ENCODE peak calls at places on chromosomes 12 and 14, in eight cellular contexts. S is kidney tubule cell; A is NCI-H510A; D is heart left ventricle; P is neural progenitor cell; L is upper lobe of right lung; O is CD4-positive, CD25-positive, alpha-beta regulatory T cell; K is NCI-H2081. V is an unnamed sample.

GRCh38 chr12:71551529-71551928 is 111.9 kb downstream of the LGR5 start:
- DNase-seq in D (no peak), P (peak; percentile 25), A (no peak), K (no peak), L (no peak), S (peak; percentile 29), O (no peak), V (no peak)

GRCh38 chr14:55850803-55851202 is 267.4 kb upstream of the PELI2 start:
- DNase-seq in S (no peak), A (no peak), O (no peak), K (no peak), D (no peak), P (no peak), L (no peak), V (no peak)

GRCh38 chr12:45518516-45519235 is 210.8 kb upstream of the ARID2 start:
- DNase-seq in P (no peak), A (no peak), O (peak; percentile 24), K (no peak), L (no peak), S (peak; percentile 57), D (no peak), V (no peak)

GRCh38 chr14:79585845-79586244 is 625.5 kb downstream of the DIO2 start:
- DNase-seq in D (no peak), O (no peak), S (peak; percentile 90), P (no peak), L (no peak), A (no peak), K (no peak), V (peak; percentile 66)

GRCh38 chr12:40152783-40153383 is 47.0 kb upstream of the SLC2A13 start:
- DNase-seq in D (no peak), A (no peak), S (peak; percentile 61), K (peak; percentile 49), O (peak; percentile 5), L (no peak), P (peak; percentile 50), V (peak; percentile 46)

GRCh38 chr12:116060765-116061164 is 216.7 kb downstream of the MED13L start:
- DNase-seq in O (no peak), K (no peak), P (no peak), S (peak; percentile 35), A (no peak), D (no peak), L (no peak), V (no peak)

GRCh38 chr14:54193871-54194270 is 202.9 kb upstream of the CDKN3 start:
- DNase-seq in A (no peak), O (no peak), L (no peak), K (no peak), P (no peak), S (no peak), D (no peak), V (no peak)

GRCh38 chr12:123238961-123239360 is 5.7 kb downstream of the MTRFR start:
- DNase-seq in P (no peak), D (no peak), K (no peak), L (no peak), A (no peak), O (no peak), S (no peak), V (no peak)

GRCh38 chr12:127245437-127245836 is 1021.5 kb upstream of the TMEM132C start:
- DNase-seq in K (no peak), O (no peak), S (peak; percentile 89), L (no peak), P (no peak), A (no peak), D (no peak), V (no peak)

GRCh38 chr14:87888136-87888999 is 104.6 kb downstream of the GALC start:
- DNase-seq in S (peak; percentile 25), A (no peak), P (peak; percentile 48), K (no peak), D (no peak), O (no peak), L (no peak), V (no peak)

GRCh38 chr14:59816931-59817330 is 53.6 kb downstream of the RTN1 start:
- DNase-seq in A (no peak), O (no peak), D (no peak), L (no peak), K (no peak), P (no peak), S (no peak), V (no peak)

GRCh38 chr14:91315844-91316267 is 71.4 kb upstream of the GPR68 start:
- DNase-seq in A (no peak), S (peak; percentile 28), P (no peak), L (no peak), K (no peak), D (no peak), O (peak; percentile 79), V (no peak)

GRCh38 chr12:53217930-53218307 is 10.9 kb upstream of the ITGB7 start:
- DNase-seq in L (no peak), S (no peak), O (no peak), D (no peak), A (no peak), K (no peak), P (no peak), V (no peak)

GRCh38 chr12:45433441-45433868 is 217.6 kb downstream of the ANO6 start:
- DNase-seq in S (peak; percentile 91), D (no peak), A (no peak), O (no peak), L (no peak), K (no peak), P (peak; percentile 84), V (no peak)

GRCh38 chr14:76829650-76830421 is 3.6 kb downstream of the LRRC74A start:
- DNase-seq in P (peak; percentile 59), A (no peak), S (no peak), D (peak; percentile 79), K (no peak), O (no peak), L (no peak), V (no peak)

GRCh38 chr12:51048601-51049369 is 658 bp downstream of the LETMD1 start:
- DNase-seq in O (no peak), A (no peak), P (peak; percentile 17), K (no peak), S (no peak), D (no peak), L (no peak), V (no peak)

GRCh38 chr14:34496007-34496678 is 34.1 kb upstream of the SPTSSA start:
- DNase-seq in P (no peak), A (no peak), O (no peak), K (no peak), S (no peak), D (peak; percentile 63), L (no peak), V (no peak)

GRCh38 chr12:94587266-94588241 is 62.8 kb downstream of the TMCC3 start:
- DNase-seq in K (no peak), O (no peak), D (peak; percentile 47), A (no peak), S (no peak), P (peak; percentile 9), L (no peak), V (no peak)

GRCh38 chr14:94540031-94540794 is 21.0 kb upstream of the SERPINA4 start:
- DNase-seq in P (peak; percentile 19), L (no peak), O (no peak), A (no peak), K (no peak), D (no peak), S (no peak), V (no peak)